ENCODE peak calls at places on chromosomes 1 and 21, in ten cellular contexts. B is IMR-90, M is ovary, P is A549, Y is tibial nerve, K is uterus, F is H54, Z is esophagus squamous epithelium, S is right lobe of liver, E is GM12892. N is an unnamed sample.

GRCh38 chr1:23369335-23370013 is at the start of gene ZNF436:
- DNase-seq in B (peak), M (peak), P (no peak), Y (peak), K (peak), F (peak), Z (no peak), S (peak), E (no peak), N (peak)

GRCh38 chr1:21626921-21627339 is 42.2 kb downstream of the RAP1GAP start:
- DNase-seq in B (no peak), M (no peak), P (no peak), Y (no peak), K (no peak), F (peak), Z (no peak), S (no peak), E (no peak), N (no peak)

GRCh38 chr21:41519806-41520559 is 12.0 kb upstream of the TMPRSS2 start:
- DNase-seq in B (no peak), M (no peak), P (no peak), Y (no peak), K (no peak), F (no peak), Z (no peak), S (no peak), E (no peak), N (no peak)

GRCh38 chr1:156194300-156194652 is 372 bp downstream of the SLC25A44 start:
- DNase-seq in B (peak), M (no peak), P (no peak), Y (no peak), K (no peak), F (no peak), Z (no peak), S (no peak), E (no peak), N (no peak)

GRCh38 chr1:59730302-59730701 is 84.4 kb upstream of the HOOK1 start:
- DNase-seq in B (peak), M (no peak), P (no peak), Y (no peak), K (no peak), F (no peak), Z (no peak), S (no peak), E (no peak), N (no peak)

GRCh38 chr1:220874201-220874655 is 5.0 kb upstream of the HLX start:
- DNase-seq in B (peak), M (no peak), P (peak), Y (no peak), K (peak), F (no peak), Z (no peak), S (no peak), E (no peak), N (no peak)

GRCh38 chr1:147751346-147751745 is 9.1 kb downstream of the GJA5 start:
- DNase-seq in B (no peak), M (no peak), P (no peak), Y (no peak), K (no peak), F (no peak), Z (no peak), S (no peak), E (no peak), N (no peak)

GRCh38 chr1:148333875-148334338 is 149.2 kb downstream of the PPIAL4G start:
- DNase-seq in B (no peak), M (no peak), P (no peak), Y (no peak), K (no peak), F (no peak), Z (no peak), S (no peak), E (no peak), N (no peak)

GRCh38 chr1:236480758-236481436 is 42.9 kb upstream of the LGALS8 start:
- DNase-seq in B (no peak), M (no peak), P (no peak), Y (no peak), K (no peak), F (no peak), Z (no peak), S (peak), E (no peak), N (no peak)

GRCh38 chr1:78673120-78673519 is 23.5 kb downstream of the IFI44 start:
- DNase-seq in B (no peak), M (no peak), P (no peak), Y (no peak), K (no peak), F (no peak), Z (no peak), S (no peak), E (no peak), N (no peak)

GRCh38 chr1:59150537-59151386 is 146.1 kb upstream of the FGGY start:
- DNase-seq in B (peak), M (peak), P (peak), Y (peak), K (peak), F (peak), Z (no peak), S (no peak), E (no peak), N (peak)

GRCh38 chr1:87595384-87595781 is 266.7 kb downstream of the LMO4 start:
- DNase-seq in B (no peak), M (no peak), P (no peak), Y (no peak), K (no peak), F (no peak), Z (no peak), S (no peak), E (no peak), N (no peak)

GRCh38 chr1:238107322-238107721 is 216.6 kb upstream of the ZP4 start:
- DNase-seq in B (peak), M (no peak), P (no peak), Y (no peak), K (no peak), F (no peak), Z (no peak), S (no peak), E (no peak), N (no peak)

GRCh38 chr1:156479093-156480014 is 21.2 kb downstream of the MEF2D start:
- DNase-seq in B (no peak), M (no peak), P (no peak), Y (no peak), K (no peak), F (no peak), Z (no peak), S (no peak), E (no peak), N (no peak)

GRCh38 chr1:66339944-66340343 is 194.0 kb upstream of the SGIP1 start:
- DNase-seq in B (no peak), M (no peak), P (no peak), Y (no peak), K (no peak), F (no peak), Z (no peak), S (no peak), E (no peak), N (no peak)
- TF ChIP-seq POLR2A in B (no peak), M (no peak), P (no peak), Y (no peak), K (no peak), F (no peak), Z (no peak), S (no peak), E (peak), N (no peak)

GRCh38 chr1:205360166-205360565 is 3.4 kb upstream of the KLHDC8A start:
- DNase-seq in B (no peak), M (peak), P (no peak), Y (no peak), K (no peak), F (no peak), Z (no peak), S (no peak), E (no peak), N (no peak)
- TF ChIP-seq POLR2A in B (no peak), M (no peak), P (no peak), Y (no peak), K (no peak), F (no peak), Z (no peak), S (no peak), E (no peak), N (no peak)

GRCh38 chr1:3780901-3781300 is 8.4 kb downstream of the SMIM1 start:
- DNase-seq in B (no peak), M (no peak), P (no peak), Y (no peak), K (no peak), F (no peak), Z (no peak), S (peak), E (no peak), N (no peak)
- TF ChIP-seq POLR2A in B (no peak), M (no peak), P (no peak), Y (no peak), K (no peak), F (no peak), Z (no peak), S (no peak), E (no peak), N (no peak)

DNA sequence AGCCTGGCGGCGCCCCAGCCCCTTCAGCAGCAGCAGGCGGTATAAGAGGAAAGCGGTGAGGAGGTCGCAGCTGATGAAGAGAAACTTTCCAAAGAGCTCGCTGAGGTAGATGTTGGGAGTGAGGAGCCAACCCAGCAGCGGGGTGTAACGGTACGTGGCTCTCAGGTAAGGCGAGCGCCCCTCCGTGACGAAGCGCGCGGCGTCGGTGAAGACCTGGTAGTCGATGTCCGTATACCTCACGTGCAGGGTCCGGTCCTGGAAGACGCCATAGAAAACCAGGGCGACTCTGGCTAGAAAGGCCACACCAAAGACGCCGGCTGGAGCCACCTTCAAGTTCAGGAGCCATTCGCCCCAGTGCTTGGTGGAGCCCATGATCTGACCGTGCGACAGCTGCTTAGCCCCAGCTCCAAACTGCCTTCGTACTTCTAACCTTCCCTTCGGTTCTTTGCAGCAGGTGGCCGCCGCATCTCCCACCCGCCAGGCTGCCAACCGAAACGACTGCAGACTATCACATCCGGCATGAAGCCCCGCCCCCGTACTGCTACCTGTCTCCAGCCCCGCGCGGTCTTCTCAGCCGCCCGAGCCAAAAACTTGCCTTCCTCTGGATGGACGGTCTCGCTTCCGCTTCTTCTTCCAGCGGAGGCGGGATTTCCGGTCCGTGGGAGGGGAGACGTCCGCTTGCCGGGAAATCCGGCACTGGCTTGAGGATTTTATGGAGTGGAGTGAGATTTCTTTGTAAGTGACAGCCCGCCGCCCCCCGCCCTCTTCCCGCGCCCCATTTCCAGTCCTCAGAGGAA is at the start of gene PIGM:
- DNase-seq in B (peak), M (peak), P (peak), Y (peak), K (peak), F (peak), Z (peak), S (peak), E (peak), N (peak)
- TF ChIP-seq POLR2A in B (no peak), M (peak), P (peak), Y (no peak), K (no peak), F (peak), Z (no peak), S (peak), E (peak), N (no peak)

DNA sequence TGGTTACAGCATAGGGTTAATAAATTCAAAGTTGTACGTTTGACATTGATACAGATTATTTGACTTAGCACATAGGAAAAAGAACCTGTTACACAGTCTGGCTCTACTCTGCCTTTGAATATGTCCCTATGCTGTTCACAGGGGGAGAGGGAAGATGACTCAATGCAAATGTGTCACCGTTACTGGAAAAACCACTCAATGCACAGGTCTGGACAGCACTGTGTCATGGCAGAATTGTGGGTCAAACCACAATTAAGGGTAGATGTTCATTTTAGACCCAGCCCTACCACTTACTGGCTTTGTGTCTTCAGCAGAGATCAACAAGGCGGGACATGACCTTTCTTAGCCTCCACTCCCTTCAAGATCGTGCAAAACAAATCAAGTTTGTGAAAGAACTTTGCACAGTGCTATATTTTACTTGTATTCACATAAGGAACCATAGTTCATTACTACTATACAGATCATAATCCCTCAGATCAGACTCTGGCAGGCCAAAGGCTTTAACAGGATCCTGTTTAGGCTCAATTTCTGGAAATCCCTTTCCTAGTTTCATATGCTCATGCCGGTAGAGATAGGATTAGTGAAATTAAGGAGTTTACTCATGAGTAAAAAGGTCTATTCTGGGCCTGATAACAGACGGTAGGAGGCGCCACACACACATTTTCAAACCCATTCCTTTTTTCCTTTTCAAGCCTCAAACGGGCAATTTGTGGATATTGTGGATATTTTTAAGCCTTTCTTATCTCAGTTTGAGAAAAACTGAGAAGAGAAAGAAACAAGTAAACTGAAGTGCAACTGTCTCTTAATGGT is 22.0 kb downstream of the EIF2D start:
- DNase-seq in B (peak), M (no peak), P (no peak), Y (no peak), K (no peak), F (peak), Z (no peak), S (no peak), E (no peak), N (no peak)
- TF ChIP-seq POLR2A in B (no peak), M (no peak), P (no peak), Y (no peak), K (no peak), F (no peak), Z (no peak), S (no peak), E (no peak), N (no peak)

GRCh38 chr1:24899581-24900485 is 30.2 kb downstream of the RUNX3 start:
- DNase-seq in B (no peak), M (no peak), P (no peak), Y (no peak), K (no peak), F (no peak), Z (no peak), S (no peak), E (peak), N (no peak)

GRCh38 chr1:24900486-24900849 is 29.6 kb downstream of the RUNX3 start:
- DNase-seq in B (no peak), M (no peak), P (no peak), Y (no peak), K (no peak), F (no peak), Z (no peak), S (peak), E (peak), N (no peak)

GRCh38 chr1:24902471-24902891 is 27.6 kb downstream of the RUNX3 start:
- DNase-seq in B (no peak), M (no peak), P (no peak), Y (no peak), K (no peak), F (no peak), Z (no peak), S (peak), E (peak), N (peak)

GRCh38 chr1:24901791-24902470 is 28.1 kb downstream of the RUNX3 start:
- DNase-seq in B (no peak), M (no peak), P (no peak), Y (no peak), K (no peak), F (no peak), Z (no peak), S (peak), E (peak), N (peak)

DNA sequence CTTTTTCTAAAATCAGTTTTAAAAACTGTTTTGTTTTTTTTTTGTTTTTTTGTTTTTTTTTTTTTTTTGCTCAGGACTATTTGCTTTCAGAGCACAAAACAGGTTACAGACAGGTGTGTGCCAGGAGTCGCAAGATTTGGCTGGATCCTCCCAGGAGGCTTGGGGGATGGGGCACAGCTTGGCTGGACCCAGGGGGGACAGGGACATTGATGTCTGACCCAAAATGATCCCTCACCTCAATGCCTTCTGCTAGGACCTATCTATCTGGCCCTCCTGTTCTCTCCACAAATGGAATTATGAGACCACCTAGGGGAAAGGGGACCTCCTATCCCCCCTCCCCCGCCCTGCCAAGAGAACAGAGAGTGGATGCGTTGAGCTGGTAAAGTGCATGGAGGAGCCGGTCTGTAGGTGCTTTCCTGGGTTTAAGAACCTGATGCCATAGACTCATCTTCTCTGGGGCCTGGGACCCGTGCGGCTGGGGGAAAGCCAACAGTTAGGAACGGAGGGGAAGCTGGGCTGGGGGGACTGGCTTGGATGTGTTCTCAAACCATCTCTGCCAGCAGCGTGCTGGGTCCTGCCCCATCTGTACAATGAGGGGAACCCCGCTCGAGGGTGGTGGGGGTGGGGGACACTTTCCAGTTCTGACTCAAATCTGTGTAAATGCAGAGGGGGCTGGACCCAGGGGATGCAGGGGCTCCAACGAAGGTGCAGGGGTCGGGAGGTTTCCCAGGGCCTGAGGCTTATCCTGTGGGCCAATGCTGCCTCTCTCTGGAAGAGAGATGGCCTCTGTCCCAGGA is 28.9 kb downstream of the RUNX3 start:
- DNase-seq in B (no peak), M (no peak), P (no peak), Y (no peak), K (no peak), F (no peak), Z (no peak), S (peak), E (peak), N (peak)
- TF ChIP-seq POLR2A in B (no peak), M (no peak), P (no peak), Y (no peak), K (no peak), F (no peak), Z (no peak), S (no peak), E (peak), N (no peak)